ENCODE peak calls at places on chromosomes 16 and 17, in seven cellular contexts. One of them, this sample, is unnamed.
A peak's percentile ranks its signal among the peaks of the same experiment; 100 is the strongest.

GRCh38 chr17:4033751-4034251 is 69.6 kb upstream of the ATP2A3 start:
- DNase-seq in NCI-H774: peak; percentile 69
- DNase-seq in GM10248: no peak
- DNase-seq in colonic mucosa: peak; percentile 37
- DNase-seq in GM13976: no peak
- DNase-seq in C1 segment of cervical spinal cord: no peak
- DNase-seq in psoas muscle: no peak
- DNase-seq in this sample: no peak

GRCh38 chr16:27322858-27323780 is 9.3 kb downstream of the IL4R start:
- DNase-seq in NCI-H774: no peak
- DNase-seq in GM10248: no peak
- DNase-seq in colonic mucosa: peak; percentile 88
- DNase-seq in GM13976: no peak
- DNase-seq in C1 segment of cervical spinal cord: no peak
- DNase-seq in psoas muscle: no peak
- DNase-seq in this sample: no peak

GRCh38 chr17:70313031-70313430 is 143.7 kb downstream of the KCNJ2 start:
- DNase-seq in NCI-H774: no peak
- DNase-seq in GM10248: no peak
- DNase-seq in colonic mucosa: no peak
- DNase-seq in GM13976: no peak
- DNase-seq in C1 segment of cervical spinal cord: no peak
- DNase-seq in psoas muscle: no peak
- DNase-seq in this sample: no peak

GRCh38 chr16:85245307-85246172 is 133.3 kb upstream of the CIBAR2 start:
- DNase-seq in NCI-H774: no peak
- DNase-seq in GM10248: peak; percentile 78
- DNase-seq in colonic mucosa: peak; percentile 55
- DNase-seq in GM13976: peak; percentile 79
- DNase-seq in C1 segment of cervical spinal cord: peak; percentile 40
- DNase-seq in psoas muscle: peak; percentile 66
- DNase-seq in this sample: no peak

GRCh38 chr17:51258756-51259573 is 884 bp downstream of the MBTD1 start:
- DNase-seq in NCI-H774: no peak
- DNase-seq in GM10248: peak; percentile 15
- DNase-seq in colonic mucosa: peak; percentile 55
- DNase-seq in GM13976: no peak
- DNase-seq in C1 segment of cervical spinal cord: peak; percentile 2
- DNase-seq in psoas muscle: peak; percentile 21
- DNase-seq in this sample: no peak

GRCh38 chr16:14608111-14608566 is 21.9 kb downstream of the PARN start:
- DNase-seq in NCI-H774: no peak
- DNase-seq in GM10248: peak; percentile 58
- DNase-seq in colonic mucosa: no peak
- DNase-seq in GM13976: peak; percentile 59
- DNase-seq in C1 segment of cervical spinal cord: no peak
- DNase-seq in psoas muscle: no peak
- DNase-seq in this sample: no peak

GRCh38 chr17:66025551-66025950 is 166.4 kb downstream of the CEP112 start:
- DNase-seq in NCI-H774: no peak
- DNase-seq in GM10248: no peak
- DNase-seq in colonic mucosa: no peak
- DNase-seq in GM13976: no peak
- DNase-seq in C1 segment of cervical spinal cord: no peak
- DNase-seq in psoas muscle: no peak
- DNase-seq in this sample: no peak

GRCh38 chr17:17109896-17110295 is 67.6 kb downstream of the MPRIP start:
- DNase-seq in NCI-H774: no peak
- DNase-seq in GM10248: no peak
- DNase-seq in colonic mucosa: peak; percentile 91
- DNase-seq in GM13976: no peak
- DNase-seq in C1 segment of cervical spinal cord: no peak
- DNase-seq in psoas muscle: no peak
- DNase-seq in this sample: no peak

This sample was measured in D721Med.